ENCODE peak calls at places on chromosomes 16 and 17, in seven cellular contexts. R is H9, J is IMR-90, X is mesendoderm, Q is neuronal stem cell, C is mesenchymal stem cell, Z is H1. F is an unnamed sample.

GRCh38 chr16:50497592-50497991 is 50.6 kb upstream of the NKD1 start:
- DNase-seq in Q (no peak), X (no peak), R (no peak), Z (no peak), C (no peak), J (peak; percentile 13), F (peak; percentile 1)

GRCh38 chr16:66923247-66923851 is 2.0 kb downstream of the RRAD start:
- DNase-seq in X (no peak), R (no peak), Q (no peak), C (no peak), Z (no peak), J (peak; percentile 47), F (peak; percentile 12)

GRCh38 chr16:22323173-22323997 is 26.2 kb downstream of the POLR3E start:
- DNase-seq in C (no peak), Q (no peak), Z (no peak), J (no peak), X (no peak), R (no peak), F (no peak)

GRCh38 chr16:49756971-49757743 is 98.8 kb downstream of the ZNF423 start:
- DNase-seq in R (no peak), Z (no peak), Q (no peak), X (peak; percentile 67), J (no peak), C (peak; percentile 23), F (peak; percentile 20)

GRCh38 chr17:8253801-8254200 is 4.7 kb downstream of the PFAS start:
- DNase-seq in X (peak; percentile 63), C (peak; percentile 28), J (no peak), R (no peak), Q (no peak), Z (no peak), F (no peak)

GRCh38 chr17:63946440-63947363 is 14.6 kb upstream of the CD79B start:
- DNase-seq in X (peak; percentile 47), Q (peak; percentile 44), R (peak; percentile 74), C (peak; percentile 37), J (peak; percentile 13), Z (peak; percentile 85), F (peak; percentile 69)

GRCh38 chr17:81487487-81488275 is 24.9 kb downstream of the ACTG1 start:
- DNase-seq in Z (peak; percentile 87), R (peak; percentile 81), C (peak; percentile 66), X (peak; percentile 75), Q (peak; percentile 75), J (peak; percentile 60), F (peak; percentile 53)

GRCh38 chr17:80959330-80960036 is 32.2 kb upstream of the CHMP6 start:
- DNase-seq in X (no peak), C (no peak), R (no peak), J (peak; percentile 48), Z (no peak), Q (no peak), F (peak; percentile 96)

GRCh38 chr16:2341456-2342447 is 1.2 kb upstream of the ABCA3 start:
- DNase-seq in J (no peak), X (no peak), Z (peak; percentile 59), Q (no peak), C (no peak), R (peak; percentile 53), F (no peak)

GRCh38 chr17:74633261-74633783 is 9.8 kb upstream of the CD300E start:
- DNase-seq in X (no peak), C (no peak), J (no peak), Q (no peak), R (no peak), Z (no peak), F (no peak)

GRCh38 chr17:74635418-74635817 is 11.9 kb upstream of the CD300E start:
- DNase-seq in R (no peak), C (no peak), J (no peak), X (peak; percentile 79), Z (no peak), Q (peak; percentile 26), F (no peak)

GRCh38 chr17:74631468-74632195 is 8.1 kb upstream of the CD300E start:
- DNase-seq in R (no peak), Z (no peak), X (peak; percentile 68), C (peak; percentile 72), J (no peak), Q (no peak), F (no peak)

GRCh38 chr17:74632196-74632540 is 8.6 kb upstream of the CD300E start:
- DNase-seq in J (no peak), Z (no peak), Q (no peak), C (no peak), X (no peak), R (peak; percentile 48), F (no peak)

DNA sequence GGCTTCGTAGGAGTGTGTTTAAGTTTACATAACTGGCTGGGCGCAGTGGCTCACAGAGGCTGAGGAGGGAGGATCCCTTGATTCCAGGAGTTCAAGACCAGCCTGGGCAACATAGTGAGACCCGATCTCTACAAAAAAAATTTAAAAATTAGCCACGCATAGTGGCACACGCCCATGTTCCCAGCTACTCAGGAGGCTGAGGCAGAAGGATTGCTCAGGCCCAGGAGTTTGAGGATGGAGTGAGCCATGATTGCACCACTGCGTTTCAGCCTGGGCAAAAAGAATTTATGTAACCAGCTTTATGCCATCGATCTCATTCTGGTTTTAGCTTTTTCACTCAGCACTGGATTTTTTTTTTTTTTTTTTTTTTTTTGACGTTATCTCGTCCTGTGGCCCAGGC is 9.1 kb upstream of the CD300E start:
- DNase-seq in C (no peak), J (no peak), X (no peak), Z (no peak), R (no peak), Q (no peak), F (peak; percentile 4)
- H3K4me1 ChIP-seq in C (peaks cover 1% of the 10 kb centered on the region), J (no peaks in the 10 kb centered on the region), X (peaks cover 12% of the 10 kb centered on the region), Z (peaks cover 8% of the 10 kb centered on the region), R (peaks cover 7% of the 10 kb centered on the region), Q (peaks cover 4% of the 10 kb centered on the region), F (peaks cover 13% of the 10 kb centered on the region)

DNA sequence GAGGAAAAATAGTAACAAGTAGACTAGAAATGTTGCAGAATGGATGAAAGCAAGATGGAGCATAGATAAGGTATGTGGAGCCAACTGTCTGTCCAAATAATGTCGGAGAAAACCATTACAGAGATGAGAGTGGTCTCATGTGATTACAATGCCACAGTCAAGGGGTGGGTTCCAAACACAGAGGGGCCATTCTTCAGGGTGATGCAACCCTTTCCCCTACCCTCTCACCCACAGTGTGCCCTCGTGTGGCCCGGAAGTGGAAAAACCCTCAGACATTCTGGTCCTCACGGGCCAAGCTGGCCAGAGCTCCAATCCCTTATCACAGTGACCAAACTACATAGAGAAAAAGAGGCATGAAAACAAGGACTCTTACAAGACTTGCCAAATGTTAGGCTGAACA is 17.7 kb upstream of the HS3ST3A1 start:
- DNase-seq in X (peak; percentile 46), Q (no peak), J (no peak), Z (no peak), C (no peak), R (peak; percentile 43), F (no peak)
- H2AK5ac ChIP-seq in X (no peak overlapping the region), Q (no peak overlapping the region), J (no peak overlapping the region), Z (no peak overlapping the region), C (no peak overlapping the region), R (no peak overlapping the region), F (no peak overlapping the region)

GRCh38 chr17:17926840-17927449 is 45.3 kb downstream of the TOM1L2 start:
- DNase-seq in J (no peak), Q (no peak), C (no peak), Z (no peak), R (no peak), X (no peak), F (no peak)

GRCh38 chr17:17928422-17929386 is 43.5 kb downstream of the TOM1L2 start:
- DNase-seq in C (no peak), J (no peak), R (no peak), X (no peak), Z (no peak), Q (no peak), F (no peak)

GRCh38 chr17:17924857-17925250 is 47.3 kb downstream of the TOM1L2 start:
- DNase-seq in Z (no peak), J (no peak), R (no peak), X (no peak), Q (no peak), C (no peak), F (no peak)

GRCh38 chr17:17924131-17924856 is 47.9 kb downstream of the TOM1L2 start:
- DNase-seq in C (no peak), X (no peak), Z (no peak), J (no peak), R (no peak), Q (no peak), F (no peak)

DNA sequence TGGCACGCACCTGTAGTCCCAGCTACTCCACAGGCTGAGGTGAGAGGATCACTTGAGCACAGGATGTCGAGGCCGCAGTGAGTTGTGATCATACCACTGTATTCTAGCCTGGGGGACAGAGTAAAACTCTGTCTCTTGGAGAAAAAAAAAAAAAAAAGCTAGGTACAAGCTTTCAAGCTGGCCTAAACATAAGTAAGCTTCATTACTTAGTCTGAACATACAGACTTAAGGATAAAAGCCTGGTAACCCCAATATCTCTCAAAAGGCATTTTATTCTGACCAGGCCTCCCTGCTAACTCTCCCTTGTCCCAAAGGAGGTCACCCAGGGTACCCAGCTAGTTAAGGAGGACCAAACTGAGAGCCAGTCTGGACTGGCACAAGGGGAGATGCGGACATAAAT is 46.2 kb downstream of the TOM1L2 start:
- DNase-seq in R (no peak), Q (no peak), X (no peak), C (no peak), Z (no peak), J (no peak), F (no peak)
- H3K4me1 ChIP-seq in R (peaks cover 3% of the 10 kb centered on the region), Q (peaks cover 45% of the 10 kb centered on the region), X (peaks cover 20% of the 10 kb centered on the region), C (peaks cover 29% of the 10 kb centered on the region), Z (peaks cover 9% of the 10 kb centered on the region), J (peaks cover 31% of the 10 kb centered on the region), F (peaks cover 33% of the 10 kb centered on the region)

DNA sequence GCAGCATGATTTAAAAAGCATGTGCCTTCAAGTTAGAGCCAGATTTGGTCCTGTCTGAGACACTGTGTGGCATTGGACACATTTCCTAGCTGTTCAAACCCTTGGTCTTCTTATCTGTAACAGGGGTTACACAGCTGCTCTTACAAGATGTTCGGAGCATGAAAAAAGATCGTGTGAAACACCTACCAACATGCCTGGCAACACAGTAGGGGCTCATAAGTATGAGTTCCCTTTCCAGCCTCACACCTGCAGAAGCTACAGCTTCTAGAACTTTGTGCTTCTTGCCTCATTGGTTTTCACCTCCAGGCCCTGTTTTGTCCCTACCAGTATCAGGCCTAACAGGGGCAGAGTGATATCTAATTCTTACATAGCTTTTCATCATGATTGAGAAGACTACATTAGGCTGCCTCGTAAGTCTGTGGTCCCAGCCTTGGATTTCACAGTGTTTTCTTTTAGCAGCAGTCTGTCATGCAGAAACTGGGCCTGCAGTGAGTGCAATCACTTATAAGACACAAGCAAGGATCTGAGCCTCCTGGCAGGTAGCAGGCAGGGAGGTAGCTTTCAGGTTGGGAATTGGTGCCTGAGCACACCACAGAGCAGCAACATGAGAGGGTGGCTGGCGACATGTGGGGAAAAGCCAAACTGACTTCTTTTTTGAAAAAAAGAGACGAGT is 78.8 kb downstream of the CCDC182 start:
- DNase-seq in J (no peak), X (no peak), C (no peak), R (peak; percentile 22), Q (no peak), Z (peak; percentile 34), F (no peak)
- H2AK5ac ChIP-seq in J (no peak overlapping the region), X (no peak overlapping the region), C (no peak overlapping the region), R (no peak overlapping the region), Q (no peak overlapping the region), Z (peak overlapping the region; percentile 33), F (no peak overlapping the region)

F was measured in trophoblast cell.